ENCODE peak calls at places on chromosomes 4 and X, in six cellular contexts. L is tibial artery, O is fibroblast of lung, J is body of pancreas, B is tibial nerve, Q is GM23338. E is an unnamed sample. For H3K36me3 and H3K4me1, the result is how much of the 10 kb centered on the place peaks cover.

GRCh38 chr4:16686195-16686594 is 212.2 kb downstream of the LDB2 start:
- DNase-seq in L (no peak), O (peak), J (no peak), B (no peak), Q (no peak), E (no peak)

GRCh38 chrX:34401411-34401810 is 255.7 kb downstream of the TMEM47 start:
- DNase-seq in L (no peak), O (peak), J (no peak), B (no peak), Q (no peak), E (no peak)

GRCh38 chr4:151013491-151013890 is 1.6 kb downstream of the LRBA start:
- DNase-seq in L (no peak), O (no peak), J (no peak), B (no peak), Q (no peak), E (no peak)

GRCh38 chrX:84339507-84340364 is 151.7 kb upstream of the RPS6KA6 start:
- DNase-seq in L (no peak), O (peak), J (no peak), B (no peak), Q (peak), E (no peak)

GRCh38 chr4:55736605-55737183 is 82.9 kb upstream of the EXOC1L start:
- DNase-seq in L (no peak), O (peak), J (no peak), B (no peak), Q (peak), E (no peak)

GRCh38 chr4:170672571-170672970 is 582.8 kb upstream of the AADAT start:
- DNase-seq in L (no peak), O (no peak), J (no peak), B (no peak), Q (no peak), E (no peak)

GRCh38 chrX:44872319-44872816 is 620 bp upstream of the KDM6A start:
- DNase-seq in L (no peak), O (no peak), J (peak), B (peak), Q (peak), E (peak)

GRCh38 chrX:8201896-8202331 is 30.8 kb upstream of the VCX2 start:
- DNase-seq in L (no peak), O (peak), J (no peak), B (no peak), Q (no peak), E (no peak)

GRCh38 chr4:105059337-105059736 is 87.3 kb upstream of the TET2 start:
- DNase-seq in L (no peak), O (no peak), J (peak), B (no peak), Q (no peak), E (no peak)

GRCh38 chr4:15020502-15021286 is 18.4 kb downstream of the CPEB2 start:
- DNase-seq in L (no peak), O (no peak), J (no peak), B (no peak), Q (no peak), E (no peak)

GRCh38 chrX:71111141-71111843 is at the start of gene IL2RG:
- DNase-seq in L (no peak), O (no peak), J (peak), B (no peak), Q (no peak), E (no peak)

GRCh38 chr4:173332963-173333657 is 1.0 kb downstream of the HMGB2 start:
- DNase-seq in L (no peak), O (no peak), J (no peak), B (no peak), Q (no peak), E (no peak)

GRCh38 chr4:146407669-146408084 is 114.1 kb downstream of the SLC10A7 start:
- DNase-seq in L (no peak), O (peak), J (no peak), B (no peak), Q (no peak), E (no peak)

GRCh38 chrX:110407910-110408545 is 49.4 kb downstream of the RTL9 start:
- DNase-seq in L (no peak), O (peak), J (peak), B (peak), Q (peak), E (peak)

GRCh38 chr4:139921551-139922184 is 232.3 kb downstream of the MAML3 start:
- DNase-seq in L (no peak), O (no peak), J (peak), B (no peak), Q (no peak), E (no peak)

GRCh38 chr4:184437988-184438774 is 36.2 kb downstream of the IRF2 start:
- DNase-seq in L (no peak), O (no peak), J (no peak), B (no peak), Q (no peak), E (no peak)

GRCh38 chrX:110012818-110013484 is 10.0 kb downstream of the TMEM164 start:
- DNase-seq in L (no peak), O (no peak), J (peak), B (no peak), Q (no peak), E (no peak)

GRCh38 chrX:52574416-52575275 is 57.8 kb upstream of the XAGE1B start:
- DNase-seq in L (no peak), O (peak), J (peak), B (no peak), Q (peak), E (peak)

GRCh38 chrX:33183366-33183765 is 28.0 kb downstream of the DMD start:
- DNase-seq in L (peak), O (peak), J (peak), B (peak), Q (peak), E (peak)

GRCh38 chrX:64202808-64203320 is 2.6 kb downstream of the AMER1 start:
- DNase-seq in L (no peak), O (no peak), J (no peak), B (no peak), Q (no peak), E (no peak)

GRCh38 chrX:70525733-70526132 is 81.1 kb downstream of the DLG3 start:
- DNase-seq in L (no peak), O (no peak), J (peak), B (no peak), Q (no peak), E (peak)

GRCh38 chr4:107050525-107051135 is 14.5 kb upstream of the DKK2 start:
- DNase-seq in L (no peak), O (no peak), J (no peak), B (no peak), Q (peak), E (no peak)

GRCh38 chr4:46645092-46645491 is 255.2 kb upstream of the GABRA2 start:
- DNase-seq in L (no peak), O (no peak), J (no peak), B (no peak), Q (no peak), E (no peak)

GRCh38 chr4:127832585-127832984 is 48.1 kb upstream of the PLK4 start:
- DNase-seq in L (no peak), O (no peak), J (no peak), B (no peak), Q (no peak), E (no peak)

GRCh38 chr4:116020141-116020722 is 906.8 kb upstream of the NDST4 start:
- DNase-seq in L (no peak), O (no peak), J (no peak), B (no peak), Q (peak), E (no peak)

GRCh38 chrX:134886201-134886600 is 104.6 kb upstream of the SMIM10 start:
- DNase-seq in L (no peak), O (no peak), J (no peak), B (no peak), Q (no peak), E (no peak)

GRCh38 chr4:162707962-162708361 is 458.7 kb downstream of the NAF1 start:
- DNase-seq in L (no peak), O (no peak), J (no peak), B (no peak), Q (no peak), E (no peak)

GRCh38 chrX:16855363-16856075 is 14.6 kb downstream of the RBBP7 start:
- DNase-seq in L (no peak), O (no peak), J (no peak), B (no peak), Q (no peak), E (no peak)

GRCh38 chrX:39720945-39721344 is 376.8 kb downstream of the BCOR start:
- DNase-seq in L (no peak), O (no peak), J (no peak), B (no peak), Q (no peak), E (no peak)

GRCh38 chrX:41823402-41823801 is 99.4 kb downstream of the GPR82 start:
- DNase-seq in L (no peak), O (peak), J (no peak), B (no peak), Q (no peak), E (no peak)

GRCh38 chr4:126264839-126265238 is 950.1 kb downstream of the FAT4 start:
- DNase-seq in L (no peak), O (peak), J (no peak), B (no peak), Q (no peak), E (no peak)

GRCh38 chrX:107715331-107716044 is 60.1 kb downstream of the TSC22D3 start:
- DNase-seq in L (peak), O (no peak), J (no peak), B (no peak), Q (no peak), E (no peak)

GRCh38 chrX:9354918-9355317 is 109.9 kb upstream of the TBL1X start:
- DNase-seq in L (no peak), O (no peak), J (no peak), B (no peak), Q (no peak), E (no peak)

GRCh38 chr4:26242451-26242850 is 78.4 kb upstream of the RBPJ start:
- DNase-seq in L (no peak), O (no peak), J (no peak), B (no peak), Q (no peak), E (no peak)

GRCh38 chrX:38262715-38263620 is 42.3 kb upstream of the SRPX start:
- DNase-seq in L (no peak), O (peak), J (no peak), B (no peak), Q (no peak), E (no peak)

GRCh38 chr4:83708500-83709175 is 172.7 kb downstream of the GPAT3 start:
- DNase-seq in L (no peak), O (no peak), J (no peak), B (no peak), Q (peak), E (no peak)

GRCh38 chr4:98648602-98649001 is 9.8 kb downstream of the TSPAN5 start:
- DNase-seq in L (no peak), O (no peak), J (no peak), B (no peak), Q (no peak), E (no peak)

GRCh38 chr4:176611351-176611750 is 181.4 kb downstream of the VEGFC start:
- DNase-seq in L (no peak), O (peak), J (no peak), B (no peak), Q (no peak), E (no peak)

GRCh38 chr4:68476191-68476590 is 28.9 kb downstream of the TMPRSS11E start:
- DNase-seq in L (no peak), O (no peak), J (no peak), B (no peak), Q (no peak), E (no peak)

DNA sequence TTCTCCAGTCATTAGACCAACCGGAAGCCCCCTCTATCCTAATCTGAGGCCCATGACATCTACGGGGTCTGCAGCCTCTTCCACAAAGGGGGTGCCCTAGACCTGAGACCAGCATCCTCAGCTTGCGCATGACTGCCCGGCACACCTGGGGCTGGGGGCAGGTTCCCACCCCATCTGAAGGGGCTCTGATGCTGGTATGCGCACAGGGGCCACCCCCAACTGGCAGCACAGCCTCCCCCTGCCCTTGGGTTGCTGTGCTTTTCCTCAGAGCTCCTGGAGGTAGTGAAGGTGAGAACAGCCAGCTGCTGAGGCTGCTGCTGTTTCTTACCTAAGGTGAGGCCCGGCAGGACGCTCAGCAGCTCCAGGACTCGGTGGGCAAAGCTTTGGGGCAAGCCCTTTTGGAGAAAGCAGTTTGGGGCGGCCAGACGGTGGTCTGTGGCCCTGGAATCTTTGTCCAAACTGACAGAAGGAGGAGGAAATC is 18.9 kb upstream of the CPLX1 start:
- DNase-seq in L (no peak), O (no peak), J (no peak), B (no peak), Q (no peak), E (no peak)
- H3K4me3 ChIP-seq in L (no peak), O (no peak), J (no peak), B (no peak), Q (no peak), E (no peak)

GRCh38 chrX:346034-346813 is 27.6 kb upstream of the GTPBP6 start:
- DNase-seq in L (peak), O (no peak), J (no peak), B (no peak), Q (peak), E (peak)
- H3K36me3 ChIP-seq in L (under half), O (under half), J (under half), B (half or more), Q (under half), E (under half)

DNA sequence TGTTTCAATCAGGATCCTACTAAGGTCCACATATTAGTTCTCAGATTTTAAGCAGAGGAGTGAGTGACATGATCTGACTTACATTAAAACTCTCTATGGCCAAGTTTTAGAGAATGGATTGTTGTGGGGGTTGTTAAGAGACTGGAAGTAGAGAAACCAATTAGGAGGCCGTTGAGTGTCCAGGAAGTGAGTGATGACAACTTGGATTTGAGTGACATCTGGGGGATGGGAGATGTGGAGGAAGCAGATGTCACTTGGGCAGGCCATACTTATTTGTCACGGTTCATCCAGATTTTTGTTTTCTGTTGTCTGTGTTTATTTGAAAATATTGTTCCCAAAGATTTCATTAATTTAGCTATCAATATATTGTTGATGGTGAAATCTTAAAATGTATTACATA is 28.3 kb downstream of the ADD1 start:
- DNase-seq in L (no peak), O (no peak), J (no peak), B (no peak), Q (no peak), E (no peak)
- H3K4me1 ChIP-seq in L (under half), O (under half), J (half or more), B (half or more), Q (under half), E (half or more)

GRCh38 chrX:153829549-153829798 is 870 bp downstream of the PDZD4 start:
- DNase-seq in L (no peak), O (no peak), J (no peak), B (no peak), Q (no peak), E (no peak)

GRCh38 chrX:153829799-153830631 is at the start of gene PDZD4:
- DNase-seq in L (no peak), O (no peak), J (no peak), B (no peak), Q (peak), E (no peak)

GRCh38 chrX:153831435-153832150 is 1.2 kb upstream of the PDZD4 start:
- DNase-seq in L (no peak), O (no peak), J (no peak), B (no peak), Q (no peak), E (no peak)

GRCh38 chrX:153828723-153829548 is 1.4 kb downstream of the PDZD4 start:
- DNase-seq in L (no peak), O (no peak), J (no peak), B (no peak), Q (peak), E (no peak)

DNA sequence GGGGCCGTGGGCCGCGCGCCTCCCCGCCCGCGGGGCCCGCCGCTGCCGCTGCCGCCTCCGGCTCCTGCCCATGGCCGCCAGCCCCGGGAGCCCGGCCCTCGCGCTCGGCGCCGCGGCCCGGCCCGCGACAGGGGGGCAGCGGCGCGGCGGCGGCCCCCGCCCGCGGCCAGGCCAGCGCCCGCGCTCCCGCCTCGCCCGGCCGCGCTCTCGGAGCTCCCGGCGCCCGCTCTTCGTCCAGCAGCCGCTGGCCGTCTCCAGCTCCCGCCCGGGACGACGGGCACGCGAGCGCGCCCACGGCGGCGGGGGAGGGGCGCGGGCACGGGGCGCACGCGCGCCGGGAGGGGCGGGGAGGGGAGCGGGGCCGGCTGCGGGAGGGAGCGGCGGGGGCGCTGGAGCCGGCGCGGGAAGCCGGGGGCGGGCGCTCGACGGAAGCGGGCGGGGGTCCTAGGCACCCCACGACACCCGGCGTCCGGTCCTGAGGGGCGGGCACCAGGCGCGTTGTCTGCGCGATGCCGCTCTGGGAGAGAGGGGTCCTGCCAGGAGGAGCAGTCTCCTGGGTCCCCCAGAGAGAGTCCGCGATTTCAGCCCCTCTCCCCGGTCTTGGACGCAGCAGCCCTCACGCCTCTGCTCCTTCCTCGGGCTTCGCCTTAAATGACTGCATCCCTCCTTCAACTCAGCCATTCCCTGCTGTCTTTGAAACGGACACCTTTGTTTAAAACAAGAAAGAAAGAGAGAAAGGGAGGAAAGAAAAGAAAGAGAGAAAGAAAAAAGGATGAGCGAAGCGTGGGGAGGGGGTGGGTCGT is 489 bp upstream of the PDZD4 start:
- DNase-seq in L (no peak), O (no peak), J (no peak), B (no peak), Q (no peak), E (no peak)
- H3K4me3 ChIP-seq in L (peak), O (no peak), J (no peak), B (peak), Q (peak), E (no peak)

DNA sequence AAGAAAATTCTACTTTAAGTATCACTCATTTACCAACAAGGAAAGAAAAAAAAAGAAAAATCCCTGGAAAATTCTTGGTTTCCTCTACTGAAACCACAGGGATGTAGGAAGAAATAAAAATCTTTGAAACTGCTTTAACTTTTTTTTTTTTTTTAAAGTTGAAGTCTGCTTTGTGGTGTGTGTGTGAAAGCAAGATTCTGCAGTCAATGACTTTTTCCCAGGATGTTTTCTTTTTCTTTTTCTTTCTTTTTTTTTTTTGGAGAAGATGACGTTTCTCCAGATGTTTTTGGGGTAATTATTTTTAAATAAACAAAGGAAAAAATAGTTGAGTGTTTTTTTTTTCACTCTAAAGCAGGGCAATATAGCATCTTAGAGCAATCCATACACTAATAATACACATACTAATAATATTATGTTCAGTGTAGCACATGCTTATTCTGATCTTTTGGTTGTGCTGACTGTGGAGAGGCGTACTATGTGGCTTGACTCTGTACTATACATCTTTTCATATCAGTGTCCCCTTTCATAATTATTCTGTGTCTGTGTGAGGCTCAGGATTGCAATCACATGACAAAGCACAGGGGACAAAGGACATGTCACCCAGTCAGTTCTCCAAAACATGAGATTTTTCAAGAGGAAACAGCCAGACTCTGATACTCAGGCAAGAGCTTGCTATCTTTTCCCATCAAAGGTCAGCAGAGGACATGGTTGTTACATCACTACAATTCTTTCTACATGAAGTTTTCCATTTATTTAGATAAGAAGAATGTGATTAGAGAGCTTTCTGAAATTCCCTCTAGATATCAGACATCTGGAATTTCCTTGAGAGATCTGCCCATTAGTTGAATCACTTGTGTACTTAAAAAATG is 111.0 kb downstream of the PDE5A start:
- DNase-seq in L (no peak), O (peak), J (no peak), B (no peak), Q (no peak), E (peak)
- H3K36me3 ChIP-seq in L (under half), O (under half), J (under half), B (half or more), Q (under half), E (under half)

GRCh38 chr4:7942019-7942556 is 2.4 kb upstream of the AFAP1 start:
- DNase-seq in L (no peak), O (no peak), J (no peak), B (no peak), Q (no peak), E (no peak)
- H3K4me1 ChIP-seq in L (under half), O (under half), J (under half), B (under half), Q (under half), E (under half)

E was measured in adrenal gland.